ENCODE peak calls at places on chromosomes 13 and 19, in eight cellular contexts. One of them, this sample, is unnamed.
A peak's percentile ranks its signal among the peaks of the same experiment; 100 is the strongest.

GRCh38 chr19:4568884-4569283 is 9.4 kb upstream of the SEMA6B start:
- DNase-seq in occipital lobe: no peak
- DNase-seq in transverse colon: no peak
- DNase-seq in cardiac muscle cell: no peak
- DNase-seq in activated CD4-positive, CD25-positive, alpha-beta regulatory T cell treated with anti-CD3 and anti-CD28 coated beads, Interleukin-2, amount 50 U/mL, for 72 hours: no peak
- DNase-seq in NCI-H2227 treated with DMSO at 0.1 percent for 48 hours: no peak
- DNase-seq in WERI-Rb-1: no peak
- DNase-seq in NAMALWA: no peak
- DNase-seq in this sample: no peak

GRCh38 chr19:38736413-38737280 is 7.6 kb downstream of the CAPN12 start:
- DNase-seq in occipital lobe: no peak
- DNase-seq in transverse colon: peak; percentile 90
- DNase-seq in cardiac muscle cell: peak; percentile 76
- DNase-seq in activated CD4-positive, CD25-positive, alpha-beta regulatory T cell treated with anti-CD3 and anti-CD28 coated beads, Interleukin-2, amount 50 U/mL, for 72 hours: no peak
- DNase-seq in NCI-H2227 treated with DMSO at 0.1 percent for 48 hours: peak; percentile 75
- DNase-seq in WERI-Rb-1: peak; percentile 88
- DNase-seq in NAMALWA: no peak
- DNase-seq in this sample: peak; percentile 96

GRCh38 chr19:9362905-9363304 is at the start of gene ZNF177:
- DNase-seq in occipital lobe: no peak
- DNase-seq in transverse colon: no peak
- DNase-seq in cardiac muscle cell: no peak
- DNase-seq in activated CD4-positive, CD25-positive, alpha-beta regulatory T cell treated with anti-CD3 and anti-CD28 coated beads, Interleukin-2, amount 50 U/mL, for 72 hours: no peak
- DNase-seq in NCI-H2227 treated with DMSO at 0.1 percent for 48 hours: peak; percentile 28
- DNase-seq in WERI-Rb-1: peak; percentile 85
- DNase-seq in NAMALWA: no peak
- DNase-seq in this sample: no peak

GRCh38 chr13:110392510-110393233 is 85.6 kb downstream of the COL4A2 start:
- DNase-seq in occipital lobe: no peak
- DNase-seq in transverse colon: no peak
- DNase-seq in cardiac muscle cell: no peak
- DNase-seq in activated CD4-positive, CD25-positive, alpha-beta regulatory T cell treated with anti-CD3 and anti-CD28 coated beads, Interleukin-2, amount 50 U/mL, for 72 hours: no peak
- DNase-seq in NCI-H2227 treated with DMSO at 0.1 percent for 48 hours: no peak
- DNase-seq in WERI-Rb-1: no peak
- DNase-seq in NAMALWA: no peak
- DNase-seq in this sample: no peak

GRCh38 chr13:113935523-113935922 is 38.4 kb downstream of the C13orf46 start:
- DNase-seq in occipital lobe: no peak
- DNase-seq in transverse colon: no peak
- DNase-seq in cardiac muscle cell: no peak
- DNase-seq in activated CD4-positive, CD25-positive, alpha-beta regulatory T cell treated with anti-CD3 and anti-CD28 coated beads, Interleukin-2, amount 50 U/mL, for 72 hours: no peak
- DNase-seq in NCI-H2227 treated with DMSO at 0.1 percent for 48 hours: no peak
- DNase-seq in WERI-Rb-1: no peak
- DNase-seq in NAMALWA: no peak
- DNase-seq in this sample: no peak

GRCh38 chr19:4581381-4582111 is 22.1 kb upstream of the SEMA6B start:
- DNase-seq in occipital lobe: peak; percentile 33
- DNase-seq in transverse colon: no peak
- DNase-seq in cardiac muscle cell: peak; percentile 80
- DNase-seq in activated CD4-positive, CD25-positive, alpha-beta regulatory T cell treated with anti-CD3 and anti-CD28 coated beads, Interleukin-2, amount 50 U/mL, for 72 hours: no peak
- DNase-seq in NCI-H2227 treated with DMSO at 0.1 percent for 48 hours: no peak
- DNase-seq in WERI-Rb-1: peak; percentile 66
- DNase-seq in NAMALWA: peak; percentile 45
- DNase-seq in this sample: peak; percentile 71

GRCh38 chr13:52428295-52428694 is 22.1 kb downstream of the VPS36 start:
- DNase-seq in occipital lobe: no peak
- DNase-seq in transverse colon: no peak
- DNase-seq in cardiac muscle cell: no peak
- DNase-seq in activated CD4-positive, CD25-positive, alpha-beta regulatory T cell treated with anti-CD3 and anti-CD28 coated beads, Interleukin-2, amount 50 U/mL, for 72 hours: no peak
- DNase-seq in NCI-H2227 treated with DMSO at 0.1 percent for 48 hours: no peak
- DNase-seq in WERI-Rb-1: no peak
- DNase-seq in NAMALWA: no peak
- DNase-seq in this sample: peak; percentile 26

GRCh38 chr13:91399189-91400093 is 1.0 kb downstream of the GPC5 start:
- DNase-seq in occipital lobe: no peak
- DNase-seq in transverse colon: no peak
- DNase-seq in cardiac muscle cell: no peak
- DNase-seq in activated CD4-positive, CD25-positive, alpha-beta regulatory T cell treated with anti-CD3 and anti-CD28 coated beads, Interleukin-2, amount 50 U/mL, for 72 hours: no peak
- DNase-seq in NCI-H2227 treated with DMSO at 0.1 percent for 48 hours: no peak
- DNase-seq in WERI-Rb-1: no peak
- DNase-seq in NAMALWA: no peak
- DNase-seq in this sample: no peak

GRCh38 chr13:95226476-95226875 is 74.8 kb downstream of the ABCC4 start:
- DNase-seq in occipital lobe: no peak
- DNase-seq in transverse colon: no peak
- DNase-seq in cardiac muscle cell: no peak
- DNase-seq in activated CD4-positive, CD25-positive, alpha-beta regulatory T cell treated with anti-CD3 and anti-CD28 coated beads, Interleukin-2, amount 50 U/mL, for 72 hours: no peak
- DNase-seq in NCI-H2227 treated with DMSO at 0.1 percent for 48 hours: no peak
- DNase-seq in WERI-Rb-1: peak; percentile 96
- DNase-seq in NAMALWA: no peak
- DNase-seq in this sample: peak; percentile 8

This sample was measured in HuH-7.